ENCODE peak calls at places on chromosomes 4 and X, in six cellular contexts. I is AG04449, L is ovary, J is tibial artery, C is T1000, B is HEK293T. S is an unnamed sample.

GRCh38 chrX:134679644-134680043 is 21.4 kb upstream of the PLAC1 start:
- DNase-seq in I (no peak), L (no peak), J (no peak), C (no peak), B (no peak), S (no peak)

GRCh38 chr4:10296730-10297129 is 160.5 kb downstream of the ZNF518B start:
- DNase-seq in I (peak), L (no peak), J (no peak), C (no peak), B (no peak), S (no peak)

GRCh38 chrX:54979432-54979831 is 14.6 kb downstream of the PFKFB1 start:
- DNase-seq in I (no peak), L (no peak), J (no peak), C (no peak), B (no peak), S (no peak)

GRCh38 chrX:153774576-153775292 is 6.1 kb upstream of the SRPK3 start:
- DNase-seq in I (no peak), L (peak), J (no peak), C (no peak), B (no peak), S (peak)

GRCh38 chrX:65601530-65602281 is 65.7 kb upstream of the MSN start:
- DNase-seq in I (no peak), L (peak), J (peak), C (no peak), B (no peak), S (no peak)

GRCh38 chr4:79211490-79211889 is 114.4 kb downstream of the NAA11 start:
- DNase-seq in I (no peak), L (no peak), J (no peak), C (no peak), B (no peak), S (no peak)

GRCh38 chr4:4990857-4991540 is 28.3 kb downstream of the CYTL1 start:
- DNase-seq in I (peak), L (peak), J (peak), C (peak), B (no peak), S (peak)

GRCh38 chrX:19552793-19553192 is 37.5 kb upstream of the MAP3K15 start:
- DNase-seq in I (no peak), L (no peak), J (no peak), C (no peak), B (no peak), S (no peak)

GRCh38 chrX:9829308-9830267 is 43.4 kb downstream of the SHROOM2 start:
- DNase-seq in I (no peak), L (no peak), J (no peak), C (peak), B (no peak), S (no peak)